ENCODE peak calls at places on chromosomes 5 and 9, in seven cellular contexts. A, P, G, Y, F, W and T are unnamed samples.
A peak's percentile ranks its signal among the peaks of the same experiment; 100 is the strongest.

GRCh38 chr5:43771611-43772031 is 168.6 kb downstream of the NNT start:
- DNase-seq in A (no peak), W (no peak), Y (no peak), P (no peak), F (no peak), G (no peak), T (no peak)

GRCh38 chr9:18761742-18762141 is 271.3 kb downstream of the SAXO1 start:
- DNase-seq in P (no peak), Y (no peak), W (no peak), G (no peak), A (no peak), F (no peak), T (peak; percentile 49)

GRCh38 chr9:98484218-98484617 is 224.5 kb downstream of the GABBR2 start:
- DNase-seq in G (no peak), Y (no peak), A (no peak), W (no peak), F (no peak), P (no peak), T (no peak)

GRCh38 chr9:96567203-96567700 is 52.4 kb downstream of the CDC14B start:
- DNase-seq in P (peak; percentile 40), A (no peak), W (no peak), Y (no peak), G (no peak), F (peak; percentile 29), T (no peak)

GRCh38 chr5:135498662-135498995 is 37.1 kb downstream of the NEUROG1 start:
- DNase-seq in G (no peak), Y (no peak), A (no peak), P (no peak), F (no peak), W (no peak), T (no peak)

GRCh38 chr9:76180541-76180940 is 213.7 kb downstream of the RFK start:
- DNase-seq in F (no peak), W (peak; percentile 15), Y (no peak), A (no peak), G (no peak), P (no peak), T (peak; percentile 35)

GRCh38 chr5:109964136-109964535 is 274.4 kb downstream of the MAN2A1 start:
- DNase-seq in A (no peak), Y (no peak), G (no peak), F (no peak), P (no peak), W (no peak), T (no peak)

GRCh38 chr5:124289641-124290201 is 456.7 kb downstream of the ZNF608 start:
- DNase-seq in W (peak; percentile 9), Y (no peak), F (no peak), A (peak; percentile 10), P (no peak), G (no peak), T (peak; percentile 54)

GRCh38 chr9:76835571-76836283 is 70.2 kb downstream of the PRUNE2 start:
- DNase-seq in P (no peak), A (no peak), Y (no peak), W (no peak), G (no peak), F (peak; percentile 96), T (peak; percentile 21)

GRCh38 chr9:135478858-135479468 is 619 bp upstream of the PPP1R26 start:
- DNase-seq in F (peak; percentile 23), P (peak; percentile 22), G (no peak), Y (peak; percentile 37), W (no peak), A (no peak), T (no peak)

GRCh38 chr5:169731221-169731620 is 94.1 kb downstream of the DOCK2 start:
- DNase-seq in F (no peak), Y (no peak), W (no peak), G (no peak), P (no peak), A (no peak), T (no peak)

GRCh38 chr9:97923529-97924108 is 1.3 kb upstream of the TRMO start:
- DNase-seq in F (peak; percentile 88), P (peak; percentile 33), A (peak; percentile 69), W (peak; percentile 42), Y (peak; percentile 63), G (peak; percentile 71), T (peak; percentile 25)

GRCh38 chr5:169788168-169788567 is 151.1 kb downstream of the DOCK2 start:
- DNase-seq in G (no peak), W (no peak), A (no peak), F (peak; percentile 56), Y (no peak), P (peak; percentile 45), T (no peak)

GRCh38 chr5:99929067-99929805 is 605.9 kb upstream of the FAM174A start:
- DNase-seq in P (no peak), A (no peak), W (no peak), G (no peak), F (no peak), Y (no peak), T (no peak)

GRCh38 chr5:35436441-35437057 is 181.1 kb upstream of the SPEF2 start:
- DNase-seq in W (peak; percentile 29), F (peak; percentile 39), P (peak; percentile 47), A (peak; percentile 1), G (no peak), Y (peak; percentile 39), T (no peak)

GRCh38 chr9:126488881-126489404 is 124.8 kb upstream of the LMX1B start:
- DNase-seq in Y (no peak), W (no peak), F (no peak), P (no peak), G (no peak), A (no peak), T (no peak)

GRCh38 chr5:160129841-160130240 is 10.6 kb upstream of the PWWP2A start:
- DNase-seq in G (no peak), F (no peak), W (no peak), P (no peak), A (no peak), Y (no peak), T (no peak)

GRCh38 chr9:13613296-13613695 is 333.8 kb upstream of the MPDZ start:
- DNase-seq in F (no peak), A (no peak), G (no peak), Y (no peak), W (no peak), P (no peak), T (no peak)

GRCh38 chr5:76290321-76290757 is 112.7 kb upstream of the IQGAP2 start:
- DNase-seq in G (no peak), A (no peak), P (no peak), W (no peak), F (no peak), Y (no peak), T (no peak)

GRCh38 chr9:84002344-84002743 is 21.7 kb downstream of the RMI1 start:
- DNase-seq in P (no peak), Y (no peak), G (no peak), F (peak; percentile 32), W (no peak), A (no peak), T (no peak)

GRCh38 chr5:28400076-28400475 is 1361.7 kb upstream of the CDH9 start:
- DNase-seq in Y (no peak), F (no peak), G (no peak), A (no peak), P (no peak), W (no peak), T (no peak)

GRCh38 chr5:135724475-135725065 is 109.9 kb upstream of the SLC25A48 start:
- DNase-seq in G (no peak), P (no peak), A (no peak), Y (no peak), W (no peak), F (no peak), T (no peak)

GRCh38 chr9:35713578-35713977 is 18.4 kb downstream of the TLN1 start:
- DNase-seq in A (no peak), P (no peak), G (no peak), Y (no peak), F (no peak), W (no peak), T (no peak)

GRCh38 chr9:130446111-130446861 is 1.5 kb downstream of the ASS1 start:
- DNase-seq in G (no peak), Y (no peak), W (no peak), P (no peak), A (no peak), F (peak; percentile 95), T (no peak)

GRCh38 chr5:170811719-170812118 is 28.2 kb downstream of the GABRP start:
- DNase-seq in P (no peak), W (no peak), Y (no peak), A (no peak), F (no peak), G (no peak), T (no peak)

GRCh38 chr5:137114529-137114928 is 384.6 kb downstream of the SPOCK1 start:
- DNase-seq in A (no peak), P (peak; percentile 35), F (no peak), W (no peak), Y (no peak), G (no peak), T (no peak)

GRCh38 chr5:26482817-26483375 is 555.5 kb downstream of the CDH9 start:
- DNase-seq in A (peak; percentile 45), Y (peak; percentile 52), W (peak; percentile 73), G (no peak), P (peak; percentile 79), F (no peak), T (peak; percentile 19)

GRCh38 chr5:154516475-154516874 is 38.4 kb upstream of the HAND1 start:
- DNase-seq in A (no peak), Y (no peak), W (no peak), G (no peak), F (no peak), P (no peak), T (no peak)

GRCh38 chr5:90133941-90134340 is 275.6 kb downstream of the CETN3 start:
- DNase-seq in A (no peak), Y (no peak), W (no peak), F (no peak), G (no peak), P (no peak), T (no peak)

GRCh38 chr5:44332360-44332971 is 56.8 kb downstream of the FGF10 start:
- DNase-seq in G (no peak), F (peak; percentile 85), W (peak; percentile 8), A (no peak), Y (no peak), P (peak; percentile 13), T (peak; percentile 27)

GRCh38 chr5:39190311-39191102 is 28.9 kb downstream of the FYB1 start:
- DNase-seq in A (no peak), P (no peak), W (no peak), Y (no peak), F (no peak), G (no peak), T (no peak)

GRCh38 chr9:134662143-134662876 is 20.7 kb downstream of the COL5A1 start:
- DNase-seq in G (no peak), A (no peak), Y (no peak), F (peak; percentile 93), P (peak; percentile 76), W (no peak), T (no peak)